ENCODE peak calls at places on chromosomes 16 and 17, in five cellular contexts. One of them, this sample, is unnamed.

GRCh38 chr17:46194393-46195216 is 1.4 kb upstream of the KANSL1 start:
- DNase-seq in mesothelial cell of epicardium: no peak
- DNase-seq in stimulated activated CD4-positive, alpha-beta T cell treated with anti-CD3 and anti-CD28 coated beads, Interleukin-4, amount 100 ng/mL, for 1 hour: no peak
- DNase-seq in H54: no peak
- DNase-seq in GM13977: peak
- DNase-seq in this sample: peak

GRCh38 chr17:64707077-64707591 is 45.0 kb upstream of the SMURF2 start:
- DNase-seq in mesothelial cell of epicardium: peak
- DNase-seq in stimulated activated CD4-positive, alpha-beta T cell treated with anti-CD3 and anti-CD28 coated beads, Interleukin-4, amount 100 ng/mL, for 1 hour: no peak
- DNase-seq in H54: peak
- DNase-seq in GM13977: no peak
- DNase-seq in this sample: peak

GRCh38 chr17:67245694-67246397 is 850 bp upstream of the HELZ start:
- DNase-seq in mesothelial cell of epicardium: peak
- DNase-seq in stimulated activated CD4-positive, alpha-beta T cell treated with anti-CD3 and anti-CD28 coated beads, Interleukin-4, amount 100 ng/mL, for 1 hour: peak
- DNase-seq in H54: no peak
- DNase-seq in GM13977: peak
- DNase-seq in this sample: peak

GRCh38 chr17:57530508-57530907 is 214.6 kb downstream of the CCDC182 start:
- DNase-seq in mesothelial cell of epicardium: no peak
- DNase-seq in stimulated activated CD4-positive, alpha-beta T cell treated with anti-CD3 and anti-CD28 coated beads, Interleukin-4, amount 100 ng/mL, for 1 hour: no peak
- DNase-seq in H54: no peak
- DNase-seq in GM13977: no peak
- DNase-seq in this sample: peak

GRCh38 chr17:50290074-50290702 is 15.9 kb downstream of the TMEM92 start:
- DNase-seq in mesothelial cell of epicardium: no peak
- DNase-seq in stimulated activated CD4-positive, alpha-beta T cell treated with anti-CD3 and anti-CD28 coated beads, Interleukin-4, amount 100 ng/mL, for 1 hour: no peak
- DNase-seq in H54: peak
- DNase-seq in GM13977: peak
- DNase-seq in this sample: peak

GRCh38 chr16:88599092-88599733 is 29.0 kb downstream of the ZC3H18 start:
- DNase-seq in mesothelial cell of epicardium: no peak
- DNase-seq in stimulated activated CD4-positive, alpha-beta T cell treated with anti-CD3 and anti-CD28 coated beads, Interleukin-4, amount 100 ng/mL, for 1 hour: no peak
- DNase-seq in H54: no peak
- DNase-seq in GM13977: no peak
- DNase-seq in this sample: no peak

GRCh38 chr17:80430446-80431245 is 15.7 kb downstream of the ENDOV start:
- DNase-seq in mesothelial cell of epicardium: no peak
- DNase-seq in stimulated activated CD4-positive, alpha-beta T cell treated with anti-CD3 and anti-CD28 coated beads, Interleukin-4, amount 100 ng/mL, for 1 hour: no peak
- DNase-seq in H54: no peak
- DNase-seq in GM13977: no peak
- DNase-seq in this sample: no peak

GRCh38 chr17:27989046-27989445 is 53.4 kb upstream of the NLK start:
- DNase-seq in mesothelial cell of epicardium: no peak
- DNase-seq in stimulated activated CD4-positive, alpha-beta T cell treated with anti-CD3 and anti-CD28 coated beads, Interleukin-4, amount 100 ng/mL, for 1 hour: no peak
- DNase-seq in H54: no peak
- DNase-seq in GM13977: no peak
- DNase-seq in this sample: peak

GRCh38 chr17:27975146-27976011 is 67.1 kb upstream of the NLK start:
- DNase-seq in mesothelial cell of epicardium: no peak
- DNase-seq in stimulated activated CD4-positive, alpha-beta T cell treated with anti-CD3 and anti-CD28 coated beads, Interleukin-4, amount 100 ng/mL, for 1 hour: no peak
- DNase-seq in H54: no peak
- DNase-seq in GM13977: peak
- DNase-seq in this sample: peak

GRCh38 chr16:73034374-73034773 is 13.6 kb downstream of the ZFHX3 start:
- DNase-seq in mesothelial cell of epicardium: no peak
- DNase-seq in stimulated activated CD4-positive, alpha-beta T cell treated with anti-CD3 and anti-CD28 coated beads, Interleukin-4, amount 100 ng/mL, for 1 hour: no peak
- DNase-seq in H54: no peak
- DNase-seq in GM13977: peak
- DNase-seq in this sample: no peak

GRCh38 chr17:49223517-49224197 is 6.9 kb downstream of the PHOSPHO1 start:
- DNase-seq in mesothelial cell of epicardium: peak
- DNase-seq in stimulated activated CD4-positive, alpha-beta T cell treated with anti-CD3 and anti-CD28 coated beads, Interleukin-4, amount 100 ng/mL, for 1 hour: peak
- DNase-seq in H54: peak
- DNase-seq in GM13977: peak
- DNase-seq in this sample: peak

This sample was measured in GM23248.